ENCODE peak calls at places on chromosomes 1 and 21, in eight cellular contexts. H is iPS DF 19.7; C is activated CD4-positive, alpha-beta T cell treated with anti-CD3 and anti-CD28 coated beads for 24 hours; A is cardiac muscle cell; K is dermis blood vessel endothelial cell; I is Calu3; W is NCI-H1092; S is SHP77. E is an unnamed sample.

GRCh38 chr1:212593696-212594335 is 14.7 kb upstream of the ATF3 start:
- DNase-seq in H (no peak), C (no peak), A (no peak), K (no peak), I (no peak), W (no peak), S (no peak), E (no peak)

GRCh38 chr1:94927405-94928175 is 680 bp upstream of the CNN3 start:
- DNase-seq in H (no peak), C (no peak), A (peak), K (peak), I (no peak), W (no peak), S (peak), E (no peak)

GRCh38 chr1:54135436-54136120 is 17.2 kb downstream of the CDCP2 start:
- DNase-seq in H (no peak), C (no peak), A (no peak), K (peak), I (no peak), W (no peak), S (no peak), E (no peak)

GRCh38 chr1:184889902-184890301 is 84.4 kb downstream of the NIBAN1 start:
- DNase-seq in H (no peak), C (no peak), A (no peak), K (no peak), I (no peak), W (no peak), S (no peak), E (no peak)

GRCh38 chr21:44265734-44266270 is 4.1 kb upstream of the DNMT3L start:
- DNase-seq in H (no peak), C (no peak), A (no peak), K (no peak), I (no peak), W (no peak), S (no peak), E (no peak)

GRCh38 chr1:44602675-44603610 is 71.3 kb downstream of the TMEM53 start:
- DNase-seq in H (no peak), C (no peak), A (no peak), K (no peak), I (no peak), W (peak), S (peak), E (no peak)

GRCh38 chr1:206904423-206905142 is 7.3 kb downstream of the IL24 start:
- DNase-seq in H (no peak), C (no peak), A (no peak), K (no peak), I (no peak), W (no peak), S (no peak), E (no peak)

GRCh38 chr21:15250384-15250783 is 185.6 kb upstream of the NRIP1 start:
- DNase-seq in H (no peak), C (no peak), A (no peak), K (no peak), I (no peak), W (no peak), S (no peak), E (no peak)

GRCh38 chr1:76336951-76337371 is 262.4 kb downstream of the ST6GALNAC3 start:
- DNase-seq in H (no peak), C (no peak), A (peak), K (no peak), I (no peak), W (peak), S (no peak), E (no peak)

GRCh38 chr21:25837545-25838263 is 102.9 kb downstream of the GABPA start:
- DNase-seq in H (no peak), C (no peak), A (no peak), K (peak), I (peak), W (no peak), S (no peak), E (no peak)

GRCh38 chr1:218433744-218434143 is 88.6 kb downstream of the TGFB2 start:
- DNase-seq in H (no peak), C (no peak), A (no peak), K (no peak), I (no peak), W (no peak), S (no peak), E (no peak)

GRCh38 chr1:43238104-43238503 is 31.7 kb upstream of the TMEM125 start:
- DNase-seq in H (peak), C (peak), A (peak), K (peak), I (peak), W (peak), S (peak), E (peak)

GRCh38 chr1:168155910-168156309 is 19.2 kb upstream of the GPR161 start:
- DNase-seq in H (no peak), C (no peak), A (no peak), K (no peak), I (no peak), W (no peak), S (no peak), E (no peak)

GRCh38 chr21:34737115-34737514 is 68.3 kb downstream of the CLIC6 start:
- DNase-seq in H (no peak), C (no peak), A (no peak), K (no peak), I (no peak), W (no peak), S (no peak), E (no peak)

GRCh38 chr1:4017636-4018365 is 117.7 kb upstream of the C1orf174 start:
- DNase-seq in H (no peak), C (no peak), A (no peak), K (no peak), I (no peak), W (no peak), S (no peak), E (no peak)

GRCh38 chr1:24890861-24891260 is 39.2 kb downstream of the RUNX3 start:
- DNase-seq in H (no peak), C (no peak), A (no peak), K (no peak), I (no peak), W (no peak), S (no peak), E (no peak)

GRCh38 chr1:204498980-204499379 is 4.4 kb upstream of the PIK3C2B start:
- DNase-seq in H (no peak), C (no peak), A (no peak), K (no peak), I (no peak), W (no peak), S (no peak), E (no peak)

GRCh38 chr1:163826500-163826899 is 504.7 kb downstream of the NUF2 start:
- DNase-seq in H (no peak), C (no peak), A (peak), K (no peak), I (no peak), W (peak), S (peak), E (no peak)

GRCh38 chr1:9996624-9997582 is at the start of gene RBP7:
- DNase-seq in H (no peak), C (no peak), A (peak), K (no peak), I (peak), W (no peak), S (no peak), E (no peak)